ENCODE peak calls at places on chromosome 10, in ten cellular contexts. P is GM12878, S is gastrocnemius medialis, L is transverse colon, C is sigmoid colon, V is lower leg skin, Q is K562, Z is H54, B is heart left ventricle, H is spleen. N is an unnamed sample.

GRCh38 chr10:80122746-80123145 is 9.8 kb upstream of the PLAC9 start:
- DNase-seq in C (no peak), Q (no peak), B (no peak), V (no peak), H (no peak), P (no peak), L (no peak), Z (no peak), S (no peak), N (no peak)

GRCh38 chr10:71711052-71711623 is 8.4 kb downstream of the C10orf105 start:
- DNase-seq in C (no peak), Z (no peak), B (peak; percentile 17), V (no peak), H (no peak), S (no peak), P (no peak), Q (no peak), L (no peak), N (no peak)

GRCh38 chr10:42996588-42996987 is 80.3 kb upstream of the RET start:
- DNase-seq in H (no peak), L (no peak), S (no peak), B (no peak), Z (no peak), Q (no peak), V (no peak), P (no peak), C (no peak), N (peak; percentile 5)

GRCh38 chr10:31926765-31927596 is 1.6 kb downstream of the ARHGAP12 start:
- DNase-seq in B (no peak), Q (peak; percentile 34), P (no peak), H (no peak), Z (no peak), L (no peak), S (no peak), V (no peak), C (no peak), N (no peak)

GRCh38 chr10:98340261-98340675 is 72.3 kb upstream of the LOXL4 start:
- DNase-seq in L (no peak), B (no peak), Z (no peak), V (no peak), Q (no peak), S (peak; percentile 81), P (peak; percentile 46), C (no peak), H (no peak), N (no peak)

GRCh38 chr10:108574233-108574632 is 1349.1 kb downstream of the XPNPEP1 start:
- DNase-seq in V (no peak), P (no peak), Q (no peak), Z (no peak), B (no peak), H (no peak), C (no peak), S (no peak), L (no peak), N (no peak)

GRCh38 chr10:27525819-27526218 is 21.7 kb downstream of the RAB18 start:
- DNase-seq in L (no peak), S (no peak), H (no peak), Z (no peak), P (no peak), C (no peak), B (no peak), Q (peak; percentile 50), V (no peak), N (no peak)

GRCh38 chr10:90939125-90939524 is 18.2 kb upstream of the ANKRD1 start:
- DNase-seq in Q (no peak), V (no peak), B (no peak), S (no peak), Z (no peak), L (no peak), H (no peak), C (no peak), P (no peak), N (no peak)

GRCh38 chr10:95334793-95335120 is 44.0 kb upstream of the PDLIM1 start:
- DNase-seq in L (no peak), S (no peak), B (no peak), Q (no peak), C (no peak), Z (peak; percentile 25), H (no peak), V (no peak), P (no peak), N (no peak)

GRCh38 chr10:95336702-95337101 is 45.9 kb upstream of the PDLIM1 start:
- DNase-seq in L (no peak), P (no peak), C (no peak), B (no peak), S (no peak), H (no peak), Q (peak; percentile 45), V (no peak), Z (no peak), N (no peak)

GRCh38 chr10:95335933-95336699 is 45.3 kb upstream of the PDLIM1 start:
- DNase-seq in C (no peak), Q (no peak), Z (no peak), P (no peak), B (no peak), V (no peak), L (no peak), S (no peak), H (no peak), N (no peak)

GRCh38 chr10:95332666-95333249 is 42.0 kb upstream of the PDLIM1 start:
- DNase-seq in L (no peak), B (no peak), C (no peak), Z (no peak), Q (no peak), P (no peak), V (no peak), S (no peak), H (no peak), N (no peak)

DNA sequence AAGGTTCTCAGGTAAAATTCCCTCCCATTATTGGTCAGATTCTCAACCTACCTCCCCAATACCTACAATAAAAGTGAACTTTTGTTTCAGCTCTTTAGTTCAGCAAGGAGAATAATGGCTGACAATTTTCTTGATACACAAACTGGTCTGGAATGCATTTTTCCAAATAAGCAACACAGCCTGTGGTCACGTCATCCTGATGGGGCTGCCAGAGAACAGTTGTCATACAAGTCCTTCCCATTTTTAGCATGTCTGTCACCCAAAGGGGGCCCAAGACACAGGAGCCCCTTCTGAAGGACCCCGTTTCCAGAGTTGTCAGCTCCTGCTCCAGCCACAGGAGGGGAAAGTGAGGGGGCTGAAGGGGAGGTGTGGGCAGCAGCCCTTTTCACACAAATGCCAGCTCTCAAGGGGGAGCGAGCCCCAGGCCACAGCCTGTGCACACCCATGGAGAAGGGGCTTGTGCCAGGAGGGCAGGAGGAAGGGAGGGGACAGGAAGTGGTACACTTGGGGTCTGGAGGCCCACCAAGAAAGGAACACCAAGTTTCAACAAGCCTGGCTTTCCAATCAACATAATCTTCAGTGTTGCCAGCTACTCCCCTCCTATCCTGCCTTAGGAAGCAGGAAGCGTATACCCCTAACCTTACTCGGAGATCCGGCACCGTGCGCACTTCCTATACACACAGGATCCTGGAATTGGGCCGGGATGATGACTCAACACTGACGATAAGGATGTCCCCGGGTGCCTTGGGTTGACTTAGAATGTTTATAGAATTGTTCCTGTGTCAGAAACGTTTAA is 43.4 kb upstream of the PDLIM1 start:
- DNase-seq in C (peak; percentile 88), Q (no peak), L (peak; percentile 57), V (peak; percentile 39), P (no peak), S (peak; percentile 40), Z (peak; percentile 79), H (no peak), B (peak; percentile 89), N (no peak)
- TF ChIP-seq POLR2A in C (no peak), Q (no peak), L (no peak), V (no peak), P (no peak), S (peak; percentile 20), Z (peak; percentile 12), H (no peak), B (peak; percentile 26), N (no peak)

GRCh38 chr10:119872610-119872859 is at the start of gene MCMBP:
- DNase-seq in Z (no peak), C (no peak), P (no peak), S (no peak), B (no peak), Q (no peak), V (no peak), L (no peak), H (no peak), N (no peak)
- TF ChIP-seq POLR2A in Z (peak; percentile 78), C (no peak), P (peak; percentile 77), S (peak; percentile 81), B (peak; percentile 84), Q (no peak), V (no peak), L (no peak), H (no peak), N (peak; percentile 37)

GRCh38 chr10:125722811-125723210 is 3.3 kb downstream of the EDRF1 start:
- DNase-seq in L (no peak), Z (no peak), P (no peak), C (no peak), Q (no peak), V (no peak), B (no peak), H (no peak), S (no peak), N (no peak)

GRCh38 chr10:125721035-125721434 is 1.5 kb downstream of the EDRF1 start:
- DNase-seq in S (no peak), Q (no peak), C (no peak), H (no peak), B (no peak), V (no peak), Z (no peak), L (no peak), P (peak; percentile 74), N (no peak)

GRCh38 chr10:125720002-125720382 is 483 bp downstream of the EDRF1 start:
- DNase-seq in L (no peak), B (no peak), Q (peak; percentile 6), Z (no peak), V (no peak), P (no peak), C (no peak), S (peak; percentile 17), H (no peak), N (no peak)

DNA sequence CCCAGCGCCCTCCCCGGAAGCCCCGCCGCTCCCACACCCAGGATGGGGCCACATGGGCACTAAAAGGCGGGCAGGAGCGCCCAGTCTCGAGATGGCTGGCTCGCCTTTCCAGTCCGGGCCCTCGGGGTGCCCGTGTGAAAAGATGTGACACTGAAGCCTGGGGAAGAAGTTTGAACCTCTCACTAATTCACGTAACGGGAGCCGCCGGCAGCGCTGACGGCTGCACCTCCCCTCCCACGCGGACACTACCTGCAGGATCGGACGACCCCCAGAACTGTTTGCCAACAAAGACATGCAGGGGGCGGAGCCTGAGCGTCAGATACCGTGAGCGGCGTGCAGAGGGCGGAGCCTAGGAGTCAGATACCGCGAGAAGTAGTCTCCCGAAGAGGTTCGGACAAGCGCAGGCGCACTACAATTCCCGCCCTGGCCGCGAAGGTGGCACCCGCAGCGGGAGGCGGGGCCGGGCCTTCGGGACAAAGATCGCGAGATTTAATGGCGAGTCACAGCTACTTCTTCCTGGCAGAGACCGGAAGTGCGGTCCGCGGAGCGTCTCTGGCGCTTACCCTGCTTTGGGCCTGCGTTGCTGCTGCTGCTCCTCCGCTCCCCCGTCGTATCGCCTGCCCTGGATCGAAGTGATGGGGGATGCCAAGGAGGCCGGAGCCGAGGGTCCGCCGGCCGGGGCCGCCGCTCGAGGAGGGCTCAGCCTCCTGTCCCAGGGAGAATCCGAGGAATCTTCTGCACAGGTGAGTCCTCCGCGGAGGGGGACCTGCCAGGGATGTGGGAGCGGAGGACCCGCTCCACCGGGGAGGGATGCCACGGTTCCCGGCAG is at the start of gene EDRF1:
- DNase-seq in B (peak; percentile 99), Z (peak; percentile 72), L (peak; percentile 99), H (peak; percentile 99), S (peak; percentile 99), P (peak; percentile 97), C (peak; percentile 99), Q (peak; percentile 97), V (peak; percentile 98), N (peak; percentile 78)
- TF ChIP-seq POLR2A in B (peak; percentile 89), Z (peak; percentile 82), L (peak; percentile 89), H (no peak), S (peak; percentile 71), P (peak; percentile 99), C (peak; percentile 81), Q (peak; percentile 89), V (peak; percentile 55), N (peak; percentile 96)

DNA sequence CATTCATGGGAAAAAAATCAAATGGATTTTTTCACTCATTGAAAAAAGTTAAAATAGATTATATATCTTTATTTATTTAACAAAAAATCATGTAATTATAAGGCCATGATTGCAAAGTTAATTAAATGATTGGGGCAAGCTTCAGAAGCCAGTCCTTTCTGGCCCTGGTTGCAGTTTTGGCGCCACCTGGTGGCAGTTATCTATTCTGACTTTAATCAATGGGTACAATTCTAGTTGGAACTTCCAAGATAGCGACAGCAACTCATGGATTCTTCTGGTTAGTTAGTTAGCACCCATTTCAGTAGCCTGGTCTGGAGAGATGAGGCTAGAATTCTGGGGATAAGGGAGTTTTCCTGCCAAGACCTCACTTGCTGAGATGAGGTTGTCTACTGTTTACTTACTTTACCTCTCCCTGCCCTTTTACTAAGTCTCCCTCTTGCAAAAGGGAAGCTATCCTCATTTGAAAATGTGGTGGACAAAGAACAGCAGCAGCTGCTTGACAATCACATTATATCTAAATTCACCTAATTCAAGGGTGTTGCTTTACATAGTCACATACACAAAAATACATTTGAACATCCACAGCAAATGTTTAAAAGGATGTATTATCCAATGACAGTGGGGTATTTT is 42.3 kb downstream of the NOC3L start:
- DNase-seq in Q (peak; percentile 72), S (peak; percentile 36), C (peak; percentile 75), L (peak; percentile 65), V (peak; percentile 58), Z (peak; percentile 27), H (peak; percentile 83), B (peak; percentile 73), P (no peak), N (peak; percentile 20)
- TF ChIP-seq POLR2A in Q (no peak), S (no peak), C (no peak), L (no peak), V (no peak), Z (no peak), H (no peak), B (no peak), P (no peak), N (no peak)